ENCODE peak calls at places on chromosome 12, in five cellular contexts. D is mucosa of descending colon, Y is SJSA1, C is A549, B is H7. L is an unnamed sample.

GRCh38 chr12:109304485-109304884 is 4.6 kb downstream of the FOXN4 start:
- DNase-seq in D (no peak), Y (no peak), C (no peak), B (peak; percentile 39), L (no peak)

GRCh38 chr12:21766403-21766802 is 8.1 kb downstream of the KCNJ8 start:
- DNase-seq in D (no peak), Y (no peak), C (no peak), B (no peak), L (no peak)

GRCh38 chr12:130026608-130027176 is 122.9 kb upstream of the TMEM132D start:
- DNase-seq in D (no peak), Y (no peak), C (peak; percentile 49), B (peak; percentile 82), L (peak; percentile 39)

GRCh38 chr12:124681779-124682391 is 114.5 kb upstream of the NCOR2 start:
- DNase-seq in D (no peak), Y (no peak), C (peak; percentile 84), B (no peak), L (no peak)

GRCh38 chr12:103884316-103884715 is 43.3 kb upstream of the NT5DC3 start:
- DNase-seq in D (no peak), Y (no peak), C (peak; percentile 62), B (no peak), L (peak; percentile 45)

GRCh38 chr12:119020377-119021360 is 39.3 kb downstream of the SRRM4 start:
- DNase-seq in D (no peak), Y (no peak), C (peak; percentile 48), B (peak; percentile 78), L (peak; percentile 9)

GRCh38 chr12:54287316-54288157 is 7.0 kb downstream of the HNRNPA1 start:
- DNase-seq in D (no peak), Y (no peak), C (no peak), B (no peak), L (no peak)

GRCh38 chr12:130440411-130441080 is 102.9 kb downstream of the PIWIL1 start:
- DNase-seq in D (peak; percentile 13), Y (no peak), C (no peak), B (no peak), L (no peak)

GRCh38 chr12:84508325-84508861 is 404.2 kb downstream of the SLC6A15 start:
- DNase-seq in D (no peak), Y (no peak), C (peak; percentile 60), B (no peak), L (no peak)

GRCh38 chr12:105861232-105861631 is 277.5 kb downstream of the NUAK1 start:
- DNase-seq in D (no peak), Y (no peak), C (no peak), B (no peak), L (no peak)

GRCh38 chr12:65881965-65882413 is 57.7 kb downstream of the HMGA2 start:
- DNase-seq in D (peak; percentile 76), Y (no peak), C (no peak), B (peak; percentile 50), L (no peak)

GRCh38 chr12:103924761-103925641 is 5.2 kb upstream of the HSP90B1 start:
- DNase-seq in D (no peak), Y (peak; percentile 59), C (peak; percentile 24), B (no peak), L (no peak)

GRCh38 chr12:113298861-113299545 is 35.9 kb downstream of the SLC8B1 start:
- DNase-seq in D (peak; percentile 60), Y (no peak), C (no peak), B (peak; percentile 67), L (no peak)

GRCh38 chr12:11561416-11561815 is 88.1 kb upstream of the ETV6 start:
- DNase-seq in D (no peak), Y (no peak), C (no peak), B (no peak), L (no peak)

GRCh38 chr12:94304012-94304411 is 155.6 kb downstream of the PLXNC1 start:
- DNase-seq in D (no peak), Y (no peak), C (no peak), B (peak; percentile 16), L (no peak)

GRCh38 chr12:45186762-45187161 is 29.1 kb upstream of the ANO6 start:
- DNase-seq in D (no peak), Y (no peak), C (no peak), B (no peak), L (no peak)

GRCh38 chr12:7542813-7543212 is 39.2 kb upstream of the CD163 start:
- DNase-seq in D (no peak), Y (no peak), C (no peak), B (no peak), L (no peak)

GRCh38 chr12:27899151-27899661 is 73.3 kb downstream of the PTHLH start:
- DNase-seq in D (no peak), Y (no peak), C (peak; percentile 66), B (no peak), L (no peak)

GRCh38 chr12:118120579-118121363 is 15.2 kb upstream of the PEBP1 start:
- DNase-seq in D (peak; percentile 71), Y (peak; percentile 57), C (peak; percentile 69), B (peak; percentile 88), L (no peak)

GRCh38 chr12:24901975-24902461 is 46.9 kb downstream of the BCAT1 start:
- DNase-seq in D (no peak), Y (no peak), C (no peak), B (peak; percentile 70), L (no peak)

GRCh38 chr12:11884661-11885060 is 186.1 kb upstream of the BCL2L14 start:
- DNase-seq in D (no peak), Y (no peak), C (peak; percentile 42), B (no peak), L (no peak)

GRCh38 chr12:78194448-78194847 is 363.8 kb downstream of the NAV3 start:
- DNase-seq in D (no peak), Y (no peak), C (no peak), B (no peak), L (no peak)

GRCh38 chr12:57380300-57380699 is 50.5 kb downstream of the R3HDM2 start:
- DNase-seq in D (no peak), Y (peak; percentile 65), C (no peak), B (no peak), L (no peak)

GRCh38 chr12:81416571-81416970 is 338.7 kb downstream of the ACSS3 start:
- DNase-seq in D (no peak), Y (no peak), C (no peak), B (no peak), L (no peak)

GRCh38 chr12:22578328-22578727 is 34.0 kb upstream of the C2CD5 start:
- DNase-seq in D (no peak), Y (no peak), C (no peak), B (no peak), L (no peak)

GRCh38 chr12:49294086-49294803 is 702 bp upstream of the PRPH start:
- DNase-seq in D (no peak), Y (no peak), C (no peak), B (peak; percentile 66), L (no peak)

GRCh38 chr12:54428050-54429013 is 9.3 kb upstream of the ITGA5 start:
- DNase-seq in D (no peak), Y (no peak), C (no peak), B (peak; percentile 60), L (no peak)

GRCh38 chr12:21877583-21877982 is 63.6 kb downstream of the ABCC9 start:
- DNase-seq in D (no peak), Y (no peak), C (no peak), B (no peak), L (no peak)

GRCh38 chr12:88303335-88303734 is 161.2 kb downstream of the TMTC3 start:
- DNase-seq in D (no peak), Y (no peak), C (no peak), B (no peak), L (no peak)

GRCh38 chr12:31964280-31964679 is 5.1 kb downstream of the RESF1 start:
- DNase-seq in D (no peak), Y (no peak), C (no peak), B (no peak), L (no peak)

GRCh38 chr12:121712462-121713256 is at the start of gene TMEM120B:
- DNase-seq in D (peak; percentile 89), Y (peak; percentile 78), C (peak; percentile 75), B (peak; percentile 97), L (peak; percentile 43)

GRCh38 chr12:130754234-130755001 is 38.3 kb upstream of the RIMBP2 start:
- DNase-seq in D (no peak), Y (no peak), C (no peak), B (no peak), L (no peak)

GRCh38 chr12:1185460-1186182 is 194.6 kb downstream of the ERC1 start:
- DNase-seq in D (no peak), Y (no peak), C (no peak), B (no peak), L (no peak)

GRCh38 chr12:2834581-2835491 is at the start of gene NRIP2:
- DNase-seq in D (no peak), Y (peak; percentile 60), C (no peak), B (peak; percentile 86), L (no peak)

GRCh38 chr12:2833810-2834209 is 1.0 kb downstream of the NRIP2 start:
- DNase-seq in D (no peak), Y (no peak), C (no peak), B (peak; percentile 63), L (no peak)

GRCh38 chr12:2833327-2833726 is 1.5 kb downstream of the NRIP2 start:
- DNase-seq in D (no peak), Y (no peak), C (no peak), B (no peak), L (no peak)

GRCh38 chr12:2829275-2829674 is 5.6 kb downstream of the NRIP2 start:
- DNase-seq in D (no peak), Y (no peak), C (no peak), B (no peak), L (no peak)

GRCh38 chr12:2832550-2833127 is 2.2 kb downstream of the NRIP2 start:
- DNase-seq in D (no peak), Y (no peak), C (no peak), B (no peak), L (no peak)
- H3K4me3 ChIP-seq in D (no peak overlapping the region), Y (no peak overlapping the region), C (no peak overlapping the region), B (no peak overlapping the region), L (no peak overlapping the region)

DNA sequence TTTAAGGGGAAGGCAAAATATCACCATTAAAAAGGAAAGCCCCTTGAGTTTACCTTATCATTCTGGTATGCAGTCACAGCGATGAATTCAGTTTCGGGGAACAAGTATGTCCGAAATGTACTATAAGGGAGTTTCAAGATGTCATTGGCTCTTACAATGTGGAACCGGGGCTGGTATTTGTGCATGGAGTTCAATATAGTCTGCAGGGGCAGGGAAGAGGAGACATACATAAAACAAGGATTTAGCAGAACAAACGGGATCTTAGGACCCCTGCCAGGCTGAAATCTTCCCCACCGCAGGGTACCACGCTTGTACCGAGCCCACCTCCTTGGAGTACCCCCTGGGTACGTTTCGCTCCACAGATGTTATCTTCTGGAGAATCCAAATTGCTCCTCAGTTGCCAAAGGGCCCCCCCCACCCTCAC is 4.5 kb downstream of the TBX3 start:
- DNase-seq in D (no peak), Y (no peak), C (no peak), B (no peak), L (no peak)
- H3K4me3 ChIP-seq in D (no peak overlapping the region), Y (peak overlapping the region; percentile 71), C (no peak overlapping the region), B (no peak overlapping the region), L (no peak overlapping the region)

GRCh38 chr12:51669996-51670395 is 79.0 kb downstream of the SCN8A start:
- DNase-seq in D (no peak), Y (no peak), C (no peak), B (no peak), L (no peak)
- H3K4me3 ChIP-seq in D (no peak overlapping the region), Y (no peak overlapping the region), C (no peak overlapping the region), B (no peak overlapping the region), L (no peak overlapping the region)

GRCh38 chr12:42291680-42292079 is 34.2 kb downstream of the ZCRB1 start:
- DNase-seq in D (no peak), Y (no peak), C (no peak), B (no peak), L (no peak)
- H3K4me3 ChIP-seq in D (no peak overlapping the region), Y (no peak overlapping the region), C (no peak overlapping the region), B (no peak overlapping the region), L (no peak overlapping the region)